ENCODE peak calls at places on chromosomes 3 and 15, in five cellular contexts. E is body of pancreas, J is BE2C, Z is hepatocyte, F is gastrocnemius medialis. A is an unnamed sample.

GRCh38 chr3:64224826-64225606 is at the start of gene PRICKLE2:
- DNase-seq in E (peak; percentile 59), J (peak; percentile 61), Z (peak; percentile 56), F (peak; percentile 60), A (peak; percentile 63)

GRCh38 chr3:127275287-127275781 is 12.5 kb downstream of the PRR20G start:
- DNase-seq in E (no peak), J (no peak), Z (no peak), F (no peak), A (no peak)

GRCh38 chr15:31471731-31472430 is 145.2 kb downstream of the KLF13 start:
- DNase-seq in E (no peak), J (no peak), Z (no peak), F (no peak), A (no peak)

GRCh38 chr3:52022323-52023100 is 26.8 kb upstream of the RPL29 start:
- DNase-seq in E (no peak), J (peak; percentile 87), Z (no peak), F (peak; percentile 85), A (no peak)

GRCh38 chr15:101013769-101014223 is 94.6 kb downstream of the LRRK1 start:
- DNase-seq in E (no peak), J (no peak), Z (no peak), F (no peak), A (no peak)

GRCh38 chr3:71064976-71065763 is 518.4 kb downstream of the FOXP1 start:
- DNase-seq in E (peak; percentile 68), J (peak; percentile 64), Z (peak; percentile 81), F (peak; percentile 50), A (peak; percentile 75)

GRCh38 chr15:25739687-25740121 is 123.4 kb downstream of the ATP10A start:
- DNase-seq in E (no peak), J (no peak), Z (peak; percentile 36), F (no peak), A (no peak)

GRCh38 chr3:113663761-113664160 is 32.7 kb downstream of the USF3 start:
- DNase-seq in E (no peak), J (no peak), Z (no peak), F (no peak), A (no peak)

GRCh38 chr15:95087253-95087609 is 855.9 kb downstream of the MCTP2 start:
- DNase-seq in E (no peak), J (no peak), Z (peak; percentile 26), F (no peak), A (no peak)

GRCh38 chr3:38984731-38985130 is 67.0 kb downstream of the SCN11A start:
- DNase-seq in E (no peak), J (no peak), Z (no peak), F (no peak), A (no peak)

GRCh38 chr3:42014949-42015533 is 53.1 kb upstream of the ULK4 start:
- DNase-seq in E (peak; percentile 25), J (peak; percentile 50), Z (no peak), F (peak; percentile 68), A (peak; percentile 80)

GRCh38 chr3:140899363-140899762 is 42.3 kb upstream of the SLC25A36 start:
- DNase-seq in E (no peak), J (no peak), Z (no peak), F (peak; percentile 23), A (no peak)

GRCh38 chr3:4982773-4983738 is 3.8 kb downstream of the BHLHE40 start:
- DNase-seq in E (no peak), J (no peak), Z (no peak), F (peak; percentile 77), A (no peak)

GRCh38 chr3:10602769-10603768 is 97.7 kb upstream of the ATP2B2 start:
- DNase-seq in E (no peak), J (no peak), Z (no peak), F (no peak), A (no peak)

GRCh38 chr15:96851613-96852012 is 521.1 kb downstream of the NR2F2 start:
- DNase-seq in E (no peak), J (no peak), Z (no peak), F (no peak), A (no peak)

GRCh38 chr15:80619677-80620076 is 75.4 kb upstream of the ABHD17C start:
- DNase-seq in E (no peak), J (no peak), Z (peak; percentile 27), F (no peak), A (no peak)
- TF ChIP-seq CTCF in E (no peak), J (peak; percentile 5), Z (peak; percentile 29), F (no peak), A (peak; percentile 18)

GRCh38 chr3:112124901-112125607 is 8.0 kb downstream of the GCSAM start:
- DNase-seq in E (no peak), J (no peak), Z (no peak), F (no peak), A (no peak)
- H3K4me1 ChIP-seq in E (peaks cover 14% of the 10 kb centered on the region), J (peaks cover 11% of the 10 kb centered on the region), Z (peaks cover 3% of the 10 kb centered on the region), F (no peaks in the 10 kb centered on the region), A (no peaks in the 10 kb centered on the region)

DNA sequence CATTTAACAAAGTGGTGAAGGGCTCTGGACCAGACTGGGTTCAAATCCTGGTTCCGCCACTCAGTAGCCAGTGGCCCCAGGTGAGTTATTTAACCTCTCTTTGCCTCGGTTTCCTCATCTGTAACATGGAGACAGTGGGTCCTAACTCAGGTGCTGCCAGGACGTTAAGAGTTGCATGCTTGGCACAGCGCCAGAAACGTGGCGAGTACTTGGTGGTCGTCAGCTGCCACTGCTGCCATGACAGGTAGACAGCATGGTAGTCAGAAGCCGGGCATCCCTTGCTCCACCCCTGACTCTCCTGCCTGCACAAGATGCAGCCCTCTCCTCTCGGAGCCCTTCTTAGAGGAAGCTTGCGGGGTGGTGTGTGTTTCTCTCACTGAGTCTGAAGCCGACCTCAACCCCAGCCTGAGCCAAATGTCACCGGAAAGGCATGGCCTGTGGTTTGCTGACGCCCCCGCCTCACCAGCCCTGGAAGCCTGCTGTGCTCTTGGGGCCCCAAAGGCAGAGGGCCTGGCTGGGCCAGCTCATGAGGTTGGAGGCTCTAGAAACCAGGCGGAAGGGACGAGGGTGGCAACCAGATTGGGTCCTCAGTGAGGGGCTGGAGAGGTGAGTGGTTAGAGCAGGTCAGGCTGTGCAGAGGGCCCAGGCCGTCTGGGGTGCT is 160.8 kb upstream of the TLE3 start:
- DNase-seq in E (peak; percentile 41), J (no peak), Z (no peak), F (no peak), A (no peak)
- TF ChIP-seq CTCF in E (no peak), J (no peak), Z (no peak), F (no peak), A (no peak)

GRCh38 chr3:73024836-73025235 is 28.2 kb downstream of the PPP4R2 start:
- DNase-seq in E (no peak), J (no peak), Z (no peak), F (no peak), A (no peak)
- H3K4me1 ChIP-seq in E (peaks cover 47% of the 10 kb centered on the region), J (peaks cover 3% of the 10 kb centered on the region), Z (peaks cover 28% of the 10 kb centered on the region), F (peaks cover 55% of the 10 kb centered on the region), A (peaks cover 14% of the 10 kb centered on the region)

GRCh38 chr15:47496343-47497185 is 220.7 kb upstream of the SEMA6D start:
- DNase-seq in E (no peak), J (no peak), Z (no peak), F (no peak), A (no peak)
- TF ChIP-seq CTCF in E (no peak), J (no peak), Z (peak; percentile 4), F (no peak), A (no peak)

A was measured in right lobe of liver.